ENCODE peak calls at places on chromosomes 13 and 19, in eight cellular contexts. G is fibroblast of lung, C is GM23248, F is mammary epithelial cell, E is GM23338, W is hepatocyte, B is H9, Y is keratinocyte. Q is an unnamed sample.

GRCh38 chr19:4028334-4029246 is 21.1 kb downstream of the PIAS4 start:
- DNase-seq in G (no peak), C (no peak), F (no peak), E (no peak), W (no peak), B (no peak), Y (no peak), Q (no peak)

GRCh38 chr19:27986299-27986698 is 1226.7 kb downstream of the UQCRFS1 start:
- DNase-seq in G (no peak), C (no peak), F (no peak), E (no peak), W (no peak), B (no peak), Y (no peak), Q (no peak)

GRCh38 chr19:788821-789472 is 8.3 kb upstream of the PTBP1 start:
- DNase-seq in G (peak; percentile 31), C (peak; percentile 65), F (no peak), E (peak; percentile 60), W (no peak), B (peak; percentile 72), Y (no peak), Q (no peak)

GRCh38 chr13:44368062-44368591 is 5.5 kb upstream of the SERP2 start:
- DNase-seq in G (peak; percentile 66), C (peak; percentile 59), F (no peak), E (no peak), W (peak; percentile 63), B (no peak), Y (no peak), Q (no peak)

GRCh38 chr19:57947419-57948134 is at the start of gene ZNF256:
- DNase-seq in G (peak; percentile 96), C (peak; percentile 97), F (peak; percentile 94), E (peak; percentile 100), W (peak; percentile 98), B (peak; percentile 98), Y (peak; percentile 82), Q (no peak)

GRCh38 chr13:102470283-102470920 is 68.6 kb upstream of the FGF14 start:
- DNase-seq in G (no peak), C (no peak), F (no peak), E (no peak), W (no peak), B (no peak), Y (no peak), Q (no peak)

GRCh38 chr19:28847468-28847867 is 365.5 kb downstream of the UQCRFS1 start:
- DNase-seq in G (no peak), C (peak; percentile 69), F (no peak), E (peak; percentile 9), W (peak; percentile 19), B (no peak), Y (no peak), Q (no peak)

GRCh38 chr19:4229179-4229931 is at the start of gene EBI3:
- DNase-seq in G (peak; percentile 38), C (peak; percentile 45), F (peak; percentile 23), E (peak; percentile 37), W (peak; percentile 74), B (peak; percentile 54), Y (no peak), Q (no peak)

GRCh38 chr13:30983431-30983830 is 51.0 kb downstream of the TEX26 start:
- DNase-seq in G (no peak), C (no peak), F (no peak), E (peak; percentile 36), W (no peak), B (no peak), Y (no peak), Q (no peak)

GRCh38 chr13:23504188-23504587 is 66.0 kb upstream of the TNFRSF19 start:
- DNase-seq in G (no peak), C (peak; percentile 78), F (peak; percentile 53), E (no peak), W (no peak), B (no peak), Y (peak; percentile 36), Q (no peak)

GRCh38 chr13:28984326-28984725 is 164.2 kb downstream of the MTUS2 start:
- DNase-seq in G (no peak), C (no peak), F (no peak), E (no peak), W (no peak), B (no peak), Y (no peak), Q (no peak)

GRCh38 chr13:28981530-28981929 is 161.4 kb downstream of the MTUS2 start:
- DNase-seq in G (no peak), C (no peak), F (no peak), E (no peak), W (no peak), B (no peak), Y (no peak), Q (no peak)

GRCh38 chr13:28984825-28985224 is 164.7 kb downstream of the MTUS2 start:
- DNase-seq in G (no peak), C (no peak), F (no peak), E (no peak), W (no peak), B (no peak), Y (no peak), Q (no peak)

GRCh38 chr13:28978574-28978973 is 158.4 kb downstream of the MTUS2 start:
- DNase-seq in G (no peak), C (no peak), F (no peak), E (no peak), W (no peak), B (no peak), Y (no peak), Q (no peak)

DNA sequence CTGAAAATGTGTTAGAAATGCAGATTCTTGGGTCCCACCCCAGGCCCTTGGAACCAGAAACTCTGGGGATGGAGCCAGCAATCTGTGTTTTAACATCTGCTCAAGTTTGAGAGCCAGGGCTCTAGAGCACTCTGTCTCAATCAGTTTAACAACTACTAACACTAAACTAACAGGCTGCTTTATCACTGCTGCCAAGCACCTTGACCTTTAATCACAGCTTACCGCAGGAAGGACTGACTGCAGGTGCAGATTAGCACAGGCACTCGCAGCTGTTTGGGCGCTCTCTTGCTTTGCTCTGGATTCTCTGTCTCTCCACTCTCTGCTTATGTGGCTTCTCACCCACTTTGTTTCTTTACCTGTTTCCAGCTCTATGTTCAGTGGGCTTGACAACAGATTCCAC is 163.5 kb downstream of the MTUS2 start:
- DNase-seq in G (no peak), C (no peak), F (no peak), E (no peak), W (peak; percentile 28), B (no peak), Y (no peak), Q (no peak)
- H3K27me3 ChIP-seq in G (no peaks in the 10 kb centered on the region), C (no peaks in the 10 kb centered on the region), F (no peaks in the 10 kb centered on the region), E (no peaks in the 10 kb centered on the region), W (no peaks in the 10 kb centered on the region), B (no peaks in the 10 kb centered on the region), Y (no peaks in the 10 kb centered on the region), Q (no peaks in the 10 kb centered on the region)

GRCh38 chr13:39895254-39895653 is 239.8 kb downstream of the COG6 start:
- DNase-seq in G (no peak), C (no peak), F (no peak), E (no peak), W (no peak), B (no peak), Y (no peak), Q (no peak)
- H2AFZ ChIP-seq in G (no peak overlapping the region), C (no peak overlapping the region), F (no peak overlapping the region), E (no peak overlapping the region), W (no peak overlapping the region), B (no peak overlapping the region), Y (no peak overlapping the region), Q (no peak overlapping the region)

DNA sequence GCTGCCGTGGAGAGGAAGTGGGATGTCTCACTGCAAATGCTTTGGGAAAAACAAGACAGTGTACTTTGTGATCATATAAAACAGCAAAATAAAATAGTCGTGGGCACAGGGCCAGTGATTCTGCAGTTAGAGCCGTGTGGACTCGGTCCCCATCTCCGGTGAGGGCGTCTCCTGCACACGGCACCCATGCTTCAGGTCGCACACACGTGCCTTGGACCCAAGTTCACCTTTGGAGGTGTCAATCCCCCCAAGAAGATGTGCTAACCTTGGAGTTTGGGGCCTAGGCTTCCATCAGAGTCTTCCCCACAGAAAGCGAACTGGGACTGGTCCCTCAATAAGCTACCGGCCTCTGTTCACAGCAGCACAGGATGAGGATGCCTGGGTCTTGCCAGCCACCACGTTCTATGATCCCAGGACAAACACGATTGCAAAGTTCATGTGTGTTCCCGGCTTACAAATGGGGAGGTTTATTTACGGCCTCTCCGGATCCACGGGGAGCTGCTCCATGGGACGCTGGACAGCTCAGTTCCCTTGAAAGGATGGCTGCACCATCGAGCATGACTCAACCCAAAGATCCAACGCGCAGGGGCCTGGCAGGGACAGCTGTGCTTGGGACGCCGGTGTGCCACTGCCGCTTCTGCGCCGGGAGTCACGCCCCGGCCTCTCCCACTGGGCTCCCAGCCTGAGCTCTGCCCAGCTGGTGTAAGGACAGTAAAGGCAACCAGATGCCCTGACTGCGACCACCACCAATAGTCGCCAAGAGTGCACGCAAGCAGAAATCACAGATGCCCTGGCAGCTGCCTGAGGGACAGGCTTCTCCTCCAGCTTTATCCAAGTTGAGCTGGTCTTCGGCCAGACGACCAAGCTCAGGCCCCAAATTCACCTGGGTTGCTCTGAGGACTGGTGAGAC is 8.6 kb downstream of the GAS6 start:
- DNase-seq in G (no peak), C (no peak), F (no peak), E (no peak), W (no peak), B (peak; percentile 16), Y (no peak), Q (no peak)
- H3K79me2 ChIP-seq in G (peaks cover 98% of the 10 kb centered on the region), C (peaks cover 100% of the 10 kb centered on the region), F (peaks cover 100% of the 10 kb centered on the region), E (peaks cover 25% of the 10 kb centered on the region), W (peaks cover 73% of the 10 kb centered on the region), B (no peaks in the 10 kb centered on the region), Y (peaks cover 100% of the 10 kb centered on the region), Q (peaks cover 100% of the 10 kb centered on the region)

GRCh38 chr19:45153339-45154063 is 7.3 kb downstream of the NKPD1 start:
- DNase-seq in G (peak; percentile 45), C (peak; percentile 79), F (no peak), E (peak; percentile 84), W (peak; percentile 84), B (peak; percentile 72), Y (no peak), Q (no peak)

GRCh38 chr19:45150731-45151725 is 9.8 kb downstream of the NKPD1 start:
- DNase-seq in G (no peak), C (no peak), F (peak; percentile 86), E (no peak), W (no peak), B (no peak), Y (no peak), Q (no peak)

GRCh38 chr19:45154064-45154827 is 6.5 kb downstream of the NKPD1 start:
- DNase-seq in G (peak; percentile 77), C (peak; percentile 72), F (peak; percentile 45), E (no peak), W (peak; percentile 76), B (no peak), Y (no peak), Q (no peak)

GRCh38 chr19:45151821-45152503 is 8.8 kb downstream of the NKPD1 start:
- DNase-seq in G (no peak), C (peak; percentile 20), F (no peak), E (peak; percentile 60), W (no peak), B (peak; percentile 58), Y (no peak), Q (no peak)

GRCh38 chr19:45152504-45153338 is 8.1 kb downstream of the NKPD1 start:
- DNase-seq in G (peak; percentile 50), C (peak; percentile 65), F (no peak), E (peak; percentile 87), W (peak; percentile 45), B (peak; percentile 82), Y (no peak), Q (no peak)
- H3K27me3 ChIP-seq in G (peaks cover 9% of the 10 kb centered on the region), C (no peaks in the 10 kb centered on the region), F (no peaks in the 10 kb centered on the region), E (peaks cover 46% of the 10 kb centered on the region), W (peaks cover 21% of the 10 kb centered on the region), B (peaks cover 7% of the 10 kb centered on the region), Y (peaks cover 24% of the 10 kb centered on the region), Q (peaks cover 5% of the 10 kb centered on the region)

GRCh38 chr13:36154567-36155231 is 23.5 kb upstream of the DCLK1 start:
- DNase-seq in G (no peak), C (peak; percentile 36), F (no peak), E (peak; percentile 79), W (peak; percentile 26), B (peak; percentile 60), Y (no peak), Q (no peak)
- H2AFZ ChIP-seq in G (no peak overlapping the region), C (no peak overlapping the region), F (no peak overlapping the region), E (peak overlapping the region; percentile 94), W (no peak overlapping the region), B (no peak overlapping the region), Y (no peak overlapping the region), Q (no peak overlapping the region)